ENCODE peak calls at places on chromosomes 4 and X, in eight cellular contexts. H, V, X, N, M, S, Q and E are unnamed samples.

GRCh38 chr4:78297075-78297815 is 240.1 kb downstream of the FRAS1 start:
- DNase-seq in H (no peak), V (no peak), X (no peak), N (peak), M (no peak), S (peak), Q (no peak), E (no peak)

GRCh38 chr4:25321703-25322102 is 9.1 kb downstream of the ZCCHC4 start:
- DNase-seq in H (no peak), V (no peak), X (no peak), N (no peak), M (no peak), S (no peak), Q (no peak), E (no peak)

GRCh38 chrX:69163936-69164741 is 1.1 kb downstream of the PJA1 start:
- DNase-seq in H (peak), V (peak), X (peak), N (no peak), M (peak), S (peak), Q (no peak), E (no peak)

GRCh38 chr4:158010346-158010745 is 162.5 kb downstream of the GASK1B start:
- DNase-seq in H (no peak), V (no peak), X (no peak), N (no peak), M (no peak), S (no peak), Q (no peak), E (no peak)

GRCh38 chr4:113744667-113745241 is 16.8 kb downstream of the CAMK2D start:
- DNase-seq in H (no peak), V (no peak), X (peak), N (no peak), M (no peak), S (peak), Q (no peak), E (no peak)

GRCh38 chrX:18792828-18793227 is 85.4 kb downstream of the PPEF1 start:
- DNase-seq in H (no peak), V (no peak), X (no peak), N (no peak), M (no peak), S (no peak), Q (peak), E (no peak)

GRCh38 chr4:135966936-135967335 is 1565.4 kb downstream of the PCDH18 start:
- DNase-seq in H (no peak), V (no peak), X (no peak), N (no peak), M (no peak), S (no peak), Q (no peak), E (no peak)

GRCh38 chr4:184907216-184907615 is 81.4 kb upstream of the ACSL1 start:
- DNase-seq in H (no peak), V (no peak), X (peak), N (no peak), M (no peak), S (no peak), Q (no peak), E (no peak)

GRCh38 chr4:87516683-87517082 is 12.5 kb downstream of the SPARCL1 start:
- DNase-seq in H (no peak), V (no peak), X (no peak), N (no peak), M (no peak), S (peak), Q (no peak), E (no peak)

GRCh38 chrX:132412208-132412607 is 76.6 kb downstream of the MBNL3 start:
- DNase-seq in H (no peak), V (no peak), X (no peak), N (peak), M (no peak), S (no peak), Q (no peak), E (no peak)

GRCh38 chr4:20486433-20486832 is 213.8 kb upstream of the PACRGL start:
- DNase-seq in H (no peak), V (no peak), X (no peak), N (no peak), M (no peak), S (no peak), Q (no peak), E (no peak)

GRCh38 chr4:68372588-68372987 is 22.7 kb upstream of the YTHDC1 start:
- DNase-seq in H (no peak), V (no peak), X (no peak), N (no peak), M (no peak), S (peak), Q (no peak), E (no peak)

GRCh38 chr4:48909697-48910096 is 3.1 kb upstream of the OCIAD2 start:
- DNase-seq in H (no peak), V (peak), X (peak), N (peak), M (peak), S (peak), Q (peak), E (no peak)

GRCh38 chr4:4456351-4456750 is 69.4 kb downstream of the NSG1 start:
- DNase-seq in H (no peak), V (no peak), X (no peak), N (no peak), M (no peak), S (peak), Q (no peak), E (no peak)

GRCh38 chrX:69293776-69294601 is 128.7 kb upstream of the PJA1 start:
- DNase-seq in H (no peak), V (no peak), X (no peak), N (no peak), M (no peak), S (no peak), Q (no peak), E (no peak)

GRCh38 chr4:69984030-69984443 is 11.7 kb upstream of the STATH start:
- DNase-seq in H (no peak), V (no peak), X (no peak), N (peak), M (no peak), S (peak), Q (peak), E (no peak)

GRCh38 chr4:2961411-2962098 is 1.7 kb downstream of the NOP14 start:
- DNase-seq in H (no peak), V (no peak), X (peak), N (no peak), M (no peak), S (no peak), Q (no peak), E (no peak)

GRCh38 chr4:38672247-38673071 is 8.5 kb downstream of the KLF3 start:
- DNase-seq in H (no peak), V (no peak), X (no peak), N (no peak), M (no peak), S (no peak), Q (no peak), E (no peak)

GRCh38 chr4:184231573-184231972 is 13.9 kb upstream of the ENPP6 start:
- DNase-seq in H (no peak), V (no peak), X (no peak), N (no peak), M (no peak), S (no peak), Q (no peak), E (no peak)

GRCh38 chr4:118898684-118899138 is 10.1 kb downstream of the SYNPO2 start:
- DNase-seq in H (peak), V (no peak), X (no peak), N (no peak), M (peak), S (no peak), Q (no peak), E (no peak)

GRCh38 chr4:79247695-79248394 is 78.0 kb downstream of the NAA11 start:
- DNase-seq in H (no peak), V (no peak), X (no peak), N (no peak), M (no peak), S (no peak), Q (no peak), E (no peak)

GRCh38 chrX:18666614-18667013 is 5.3 kb downstream of the RS1 start:
- DNase-seq in H (peak), V (no peak), X (no peak), N (no peak), M (no peak), S (no peak), Q (no peak), E (no peak)

GRCh38 chr4:82694106-82694505 is 104.5 kb downstream of the SCD5 start:
- DNase-seq in H (no peak), V (no peak), X (no peak), N (no peak), M (no peak), S (no peak), Q (no peak), E (no peak)

GRCh38 chr4:7066493-7066892 is 1.4 kb downstream of the GRPEL1 start:
- DNase-seq in H (peak), V (no peak), X (no peak), N (no peak), M (peak), S (no peak), Q (no peak), E (no peak)

GRCh38 chr4:179803857-179804256 is 2361.6 kb upstream of the AGA start:
- DNase-seq in H (no peak), V (no peak), X (no peak), N (peak), M (no peak), S (peak), Q (no peak), E (no peak)

GRCh38 chr4:71498002-71498401 is 159.2 kb downstream of the SLC4A4 start:
- DNase-seq in H (no peak), V (no peak), X (no peak), N (no peak), M (no peak), S (no peak), Q (no peak), E (no peak)

GRCh38 chr4:128155874-128156456 is 94.9 kb downstream of the LARP1B start:
- DNase-seq in H (no peak), V (no peak), X (no peak), N (no peak), M (no peak), S (no peak), Q (no peak), E (no peak)

GRCh38 chr4:21512351-21512750 is 436.2 kb downstream of the KCNIP4 start:
- DNase-seq in H (no peak), V (peak), X (no peak), N (peak), M (no peak), S (peak), Q (peak), E (no peak)

GRCh38 chr4:154743683-154744340 is at the start of gene LRAT:
- DNase-seq in H (peak), V (peak), X (peak), N (peak), M (peak), S (peak), Q (peak), E (no peak)

GRCh38 chr4:88217169-88217568 is 58.7 kb upstream of the ABCG2 start:
- DNase-seq in H (no peak), V (no peak), X (no peak), N (no peak), M (no peak), S (no peak), Q (no peak), E (no peak)

GRCh38 chr4:173014113-173014558 is 154.5 kb upstream of the GALNT7 start:
- DNase-seq in H (no peak), V (peak), X (no peak), N (peak), M (no peak), S (peak), Q (no peak), E (no peak)

GRCh38 chr4:125101706-125102105 is 213.0 kb upstream of the FAT4 start:
- DNase-seq in H (no peak), V (no peak), X (no peak), N (no peak), M (no peak), S (peak), Q (no peak), E (no peak)

GRCh38 chrX:258291-259040 is 22.7 kb upstream of the PLCXD1 start:
- DNase-seq in H (no peak), V (no peak), X (no peak), N (no peak), M (no peak), S (no peak), Q (no peak), E (no peak)

GRCh38 chr4:83329521-83330105 is 5.0 kb downstream of the HPSE start:
- DNase-seq in H (no peak), V (no peak), X (no peak), N (no peak), M (no peak), S (peak), Q (no peak), E (no peak)

GRCh38 chr4:39151120-39151713 is 31.1 kb upstream of the WDR19 start:
- DNase-seq in H (no peak), V (no peak), X (no peak), N (peak), M (no peak), S (peak), Q (peak), E (no peak)

GRCh38 chr4:95742179-95742578 is 97.7 kb upstream of the PDHA2 start:
- DNase-seq in H (no peak), V (no peak), X (no peak), N (no peak), M (no peak), S (no peak), Q (no peak), E (no peak)

GRCh38 chr4:130336585-130337217 is 1240.7 kb downstream of the C4orf33 start:
- DNase-seq in H (no peak), V (no peak), X (no peak), N (peak), M (no peak), S (peak), Q (peak), E (no peak)

GRCh38 chr4:667545-667925 is 6.5 kb downstream of the ATP5ME start:
- DNase-seq in H (no peak), V (no peak), X (no peak), N (no peak), M (no peak), S (no peak), Q (no peak), E (no peak)